ENCODE peak calls at places on chromosomes 3 and 15, in nine cellular contexts. One of them, this sample, is unnamed.

GRCh38 chr15:93130111-93130510 is 41.1 kb upstream of the RGMA start:
- DNase-seq in CD8-positive, alpha-beta T cell: no peak
- DNase-seq in tibial nerve: no peak
- DNase-seq in mammary epithelial cell: no peak
- DNase-seq in AG04450: no peak
- DNase-seq in gastrocnemius medialis: no peak
- DNase-seq in AG04449: no peak
- DNase-seq in right atrium auricular region: no peak
- DNase-seq in B cell: no peak
- DNase-seq in this sample: no peak

GRCh38 chr15:34855397-34855796 is 60.0 kb upstream of the ACTC1 start:
- DNase-seq in CD8-positive, alpha-beta T cell: no peak
- DNase-seq in tibial nerve: no peak
- DNase-seq in mammary epithelial cell: peak; percentile 56
- DNase-seq in AG04450: peak; percentile 16
- DNase-seq in gastrocnemius medialis: no peak
- DNase-seq in AG04449: no peak
- DNase-seq in right atrium auricular region: no peak
- DNase-seq in B cell: no peak
- DNase-seq in this sample: no peak

GRCh38 chr15:92343869-92344643 is 49.6 kb upstream of the ST8SIA2 start:
- DNase-seq in CD8-positive, alpha-beta T cell: no peak
- DNase-seq in tibial nerve: no peak
- DNase-seq in mammary epithelial cell: no peak
- DNase-seq in AG04450: no peak
- DNase-seq in gastrocnemius medialis: no peak
- DNase-seq in AG04449: no peak
- DNase-seq in right atrium auricular region: no peak
- DNase-seq in B cell: no peak
- DNase-seq in this sample: no peak

GRCh38 chr3:11562277-11562881 is 81.3 kb downstream of the VGLL4 start:
- DNase-seq in CD8-positive, alpha-beta T cell: no peak
- DNase-seq in tibial nerve: no peak
- DNase-seq in mammary epithelial cell: no peak
- DNase-seq in AG04450: no peak
- DNase-seq in gastrocnemius medialis: no peak
- DNase-seq in AG04449: no peak
- DNase-seq in right atrium auricular region: no peak
- DNase-seq in B cell: no peak
- DNase-seq in this sample: no peak

GRCh38 chr3:101300073-101300472 is 20.3 kb downstream of the IMPG2 start:
- DNase-seq in CD8-positive, alpha-beta T cell: no peak
- DNase-seq in tibial nerve: no peak
- DNase-seq in mammary epithelial cell: no peak
- DNase-seq in AG04450: no peak
- DNase-seq in gastrocnemius medialis: no peak
- DNase-seq in AG04449: no peak
- DNase-seq in right atrium auricular region: no peak
- DNase-seq in B cell: no peak
- DNase-seq in this sample: no peak

GRCh38 chr3:129827765-129828164 is 65.7 kb downstream of the TMCC1 start:
- DNase-seq in CD8-positive, alpha-beta T cell: peak; percentile 3
- DNase-seq in tibial nerve: no peak
- DNase-seq in mammary epithelial cell: no peak
- DNase-seq in AG04450: no peak
- DNase-seq in gastrocnemius medialis: peak; percentile 28
- DNase-seq in AG04449: no peak
- DNase-seq in right atrium auricular region: no peak
- DNase-seq in B cell: peak; percentile 7
- DNase-seq in this sample: peak; percentile 45

GRCh38 chr3:104947946-104948345 is 418.8 kb upstream of the ALCAM start:
- DNase-seq in CD8-positive, alpha-beta T cell: no peak
- DNase-seq in tibial nerve: no peak
- DNase-seq in mammary epithelial cell: no peak
- DNase-seq in AG04450: no peak
- DNase-seq in gastrocnemius medialis: no peak
- DNase-seq in AG04449: no peak
- DNase-seq in right atrium auricular region: no peak
- DNase-seq in B cell: no peak
- DNase-seq in this sample: no peak

GRCh38 chr15:22786868-22787698 is 639 bp downstream of the NIPA1 start:
- DNase-seq in CD8-positive, alpha-beta T cell: no peak
- DNase-seq in tibial nerve: no peak
- DNase-seq in mammary epithelial cell: peak; percentile 45
- DNase-seq in AG04450: no peak
- DNase-seq in gastrocnemius medialis: no peak
- DNase-seq in AG04449: no peak
- DNase-seq in right atrium auricular region: no peak
- DNase-seq in B cell: no peak
- DNase-seq in this sample: no peak

GRCh38 chr15:72199721-72200212 is 2.2 kb upstream of the GRAMD2A start:
- DNase-seq in CD8-positive, alpha-beta T cell: peak; percentile 55
- DNase-seq in tibial nerve: peak; percentile 63
- DNase-seq in mammary epithelial cell: peak; percentile 65
- DNase-seq in AG04450: peak; percentile 47
- DNase-seq in gastrocnemius medialis: peak; percentile 90
- DNase-seq in AG04449: no peak
- DNase-seq in right atrium auricular region: peak; percentile 79
- DNase-seq in B cell: peak; percentile 86
- DNase-seq in this sample: peak; percentile 79

GRCh38 chr3:42188365-42188764 is 77.6 kb downstream of the CCK start:
- DNase-seq in CD8-positive, alpha-beta T cell: no peak
- DNase-seq in tibial nerve: no peak
- DNase-seq in mammary epithelial cell: no peak
- DNase-seq in AG04450: no peak
- DNase-seq in gastrocnemius medialis: no peak
- DNase-seq in AG04449: no peak
- DNase-seq in right atrium auricular region: no peak
- DNase-seq in B cell: no peak
- DNase-seq in this sample: no peak

GRCh38 chr15:43292375-43293078 is 25.8 kb upstream of the TGM5 start:
- DNase-seq in CD8-positive, alpha-beta T cell: no peak
- DNase-seq in tibial nerve: no peak
- DNase-seq in mammary epithelial cell: no peak
- DNase-seq in AG04450: peak; percentile 34
- DNase-seq in gastrocnemius medialis: no peak
- DNase-seq in AG04449: peak; percentile 33
- DNase-seq in right atrium auricular region: no peak
- DNase-seq in B cell: no peak
- DNase-seq in this sample: no peak

GRCh38 chr15:24943361-24943760 is 11.4 kb upstream of the SNRPN start:
- DNase-seq in CD8-positive, alpha-beta T cell: no peak
- DNase-seq in tibial nerve: no peak
- DNase-seq in mammary epithelial cell: no peak
- DNase-seq in AG04450: no peak
- DNase-seq in gastrocnemius medialis: peak; percentile 24
- DNase-seq in AG04449: no peak
- DNase-seq in right atrium auricular region: no peak
- DNase-seq in B cell: no peak
- DNase-seq in this sample: no peak

GRCh38 chr15:89406756-89407650 is 72.4 kb upstream of the POLG start:
- DNase-seq in CD8-positive, alpha-beta T cell: no peak
- DNase-seq in tibial nerve: no peak
- DNase-seq in mammary epithelial cell: no peak
- DNase-seq in AG04450: no peak
- DNase-seq in gastrocnemius medialis: no peak
- DNase-seq in AG04449: no peak
- DNase-seq in right atrium auricular region: no peak
- DNase-seq in B cell: no peak
- DNase-seq in this sample: no peak

GRCh38 chr3:105613120-105613519 is 246.4 kb downstream of the ALCAM start:
- DNase-seq in CD8-positive, alpha-beta T cell: no peak
- DNase-seq in tibial nerve: no peak
- DNase-seq in mammary epithelial cell: no peak
- DNase-seq in AG04450: no peak
- DNase-seq in gastrocnemius medialis: peak; percentile 14
- DNase-seq in AG04449: no peak
- DNase-seq in right atrium auricular region: no peak
- DNase-seq in B cell: no peak
- DNase-seq in this sample: no peak

GRCh38 chr15:31455499-31455898 is 128.9 kb downstream of the KLF13 start:
- DNase-seq in CD8-positive, alpha-beta T cell: no peak
- DNase-seq in tibial nerve: no peak
- DNase-seq in mammary epithelial cell: no peak
- DNase-seq in AG04450: no peak
- DNase-seq in gastrocnemius medialis: no peak
- DNase-seq in AG04449: no peak
- DNase-seq in right atrium auricular region: no peak
- DNase-seq in B cell: no peak
- DNase-seq in this sample: no peak

GRCh38 chr3:125048282-125048681 is 7.5 kb downstream of the HEG1 start:
- DNase-seq in CD8-positive, alpha-beta T cell: no peak
- DNase-seq in tibial nerve: no peak
- DNase-seq in mammary epithelial cell: peak; percentile 37
- DNase-seq in AG04450: no peak
- DNase-seq in gastrocnemius medialis: no peak
- DNase-seq in AG04449: no peak
- DNase-seq in right atrium auricular region: no peak
- DNase-seq in B cell: no peak
- DNase-seq in this sample: no peak

GRCh38 chr3:125042725-125043406 is 12.9 kb downstream of the HEG1 start:
- DNase-seq in CD8-positive, alpha-beta T cell: no peak
- DNase-seq in tibial nerve: no peak
- DNase-seq in mammary epithelial cell: no peak
- DNase-seq in AG04450: no peak
- DNase-seq in gastrocnemius medialis: peak; percentile 68
- DNase-seq in AG04449: no peak
- DNase-seq in right atrium auricular region: peak; percentile 82
- DNase-seq in B cell: no peak
- DNase-seq in this sample: no peak

GRCh38 chr3:125043599-125044151 is 12.1 kb downstream of the HEG1 start:
- DNase-seq in CD8-positive, alpha-beta T cell: no peak
- DNase-seq in tibial nerve: no peak
- DNase-seq in mammary epithelial cell: no peak
- DNase-seq in AG04450: no peak
- DNase-seq in gastrocnemius medialis: peak; percentile 45
- DNase-seq in AG04449: no peak
- DNase-seq in right atrium auricular region: no peak
- DNase-seq in B cell: no peak
- DNase-seq in this sample: no peak

GRCh38 chr3:125045194-125045593 is 10.6 kb downstream of the HEG1 start:
- DNase-seq in CD8-positive, alpha-beta T cell: no peak
- DNase-seq in tibial nerve: no peak
- DNase-seq in mammary epithelial cell: no peak
- DNase-seq in AG04450: no peak
- DNase-seq in gastrocnemius medialis: no peak
- DNase-seq in AG04449: no peak
- DNase-seq in right atrium auricular region: no peak
- DNase-seq in B cell: no peak
- DNase-seq in this sample: no peak

GRCh38 chr3:125045965-125046364 is 9.8 kb downstream of the HEG1 start:
- DNase-seq in CD8-positive, alpha-beta T cell: no peak
- DNase-seq in tibial nerve: no peak
- DNase-seq in mammary epithelial cell: peak; percentile 63
- DNase-seq in AG04450: no peak
- DNase-seq in gastrocnemius medialis: no peak
- DNase-seq in AG04449: no peak
- DNase-seq in right atrium auricular region: no peak
- DNase-seq in B cell: no peak
- DNase-seq in this sample: no peak
- TF ChIP-seq CTCF in CD8-positive, alpha-beta T cell: no peak
- TF ChIP-seq CTCF in tibial nerve: no peak
- TF ChIP-seq CTCF in mammary epithelial cell: peak; percentile 27
- TF ChIP-seq CTCF in AG04450: peak; percentile 66
- TF ChIP-seq CTCF in gastrocnemius medialis: no peak
- TF ChIP-seq CTCF in AG04449: peak; percentile 58
- TF ChIP-seq CTCF in right atrium auricular region: no peak
- TF ChIP-seq CTCF in B cell: no peak
- TF ChIP-seq CTCF in this sample: no peak

DNA sequence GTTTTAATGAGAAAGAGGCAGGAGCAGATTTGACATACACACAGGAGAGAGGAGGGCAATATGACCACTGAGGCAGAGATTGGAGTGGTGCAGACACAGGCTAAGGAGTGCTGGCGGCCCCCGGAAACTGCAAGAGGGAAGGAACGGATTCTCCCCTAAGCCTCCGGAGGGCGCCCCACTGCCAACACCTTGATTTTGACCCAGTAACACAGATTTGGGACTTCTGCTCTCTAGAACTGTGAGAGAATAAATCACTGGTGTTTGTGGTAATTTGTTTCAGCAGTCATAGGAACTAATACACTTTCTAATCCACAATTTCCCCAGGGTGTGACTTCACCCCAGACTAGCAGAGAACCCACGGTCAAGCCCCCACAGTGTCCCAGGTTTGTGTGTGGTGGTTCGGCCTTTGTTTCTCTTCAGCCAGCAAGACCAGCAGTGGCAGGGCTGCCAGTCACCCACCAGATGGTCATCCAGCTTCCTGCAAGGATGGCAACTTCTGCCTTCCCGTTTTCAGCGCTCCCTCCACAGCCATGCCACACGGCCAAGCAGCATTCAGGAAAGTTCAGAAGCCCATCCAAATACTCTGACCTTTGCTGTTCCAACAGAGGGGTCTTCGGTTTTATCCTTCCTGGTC is 23.6 kb upstream of the TSPAN3 start:
- DNase-seq in CD8-positive, alpha-beta T cell: no peak
- DNase-seq in tibial nerve: no peak
- DNase-seq in mammary epithelial cell: no peak
- DNase-seq in AG04450: no peak
- DNase-seq in gastrocnemius medialis: no peak
- DNase-seq in AG04449: no peak
- DNase-seq in right atrium auricular region: no peak
- DNase-seq in B cell: no peak
- DNase-seq in this sample: no peak
- TF ChIP-seq CTCF in CD8-positive, alpha-beta T cell: no peak
- TF ChIP-seq CTCF in tibial nerve: no peak
- TF ChIP-seq CTCF in mammary epithelial cell: peak; percentile 18
- TF ChIP-seq CTCF in AG04450: peak; percentile 8
- TF ChIP-seq CTCF in gastrocnemius medialis: no peak
- TF ChIP-seq CTCF in AG04449: no peak
- TF ChIP-seq CTCF in right atrium auricular region: no peak
- TF ChIP-seq CTCF in B cell: peak; percentile 23
- TF ChIP-seq CTCF in this sample: no peak

GRCh38 chr3:31244929-31245817 is 287.6 kb upstream of the STT3B start:
- DNase-seq in CD8-positive, alpha-beta T cell: no peak
- DNase-seq in tibial nerve: no peak
- DNase-seq in mammary epithelial cell: no peak
- DNase-seq in AG04450: no peak
- DNase-seq in gastrocnemius medialis: no peak
- DNase-seq in AG04449: no peak
- DNase-seq in right atrium auricular region: no peak
- DNase-seq in B cell: no peak
- DNase-seq in this sample: no peak
- TF ChIP-seq CTCF in CD8-positive, alpha-beta T cell: no peak
- TF ChIP-seq CTCF in tibial nerve: no peak
- TF ChIP-seq CTCF in mammary epithelial cell: no peak
- TF ChIP-seq CTCF in AG04450: no peak
- TF ChIP-seq CTCF in gastrocnemius medialis: no peak
- TF ChIP-seq CTCF in AG04449: no peak
- TF ChIP-seq CTCF in right atrium auricular region: no peak
- TF ChIP-seq CTCF in B cell: no peak
- TF ChIP-seq CTCF in this sample: peak; percentile 15

DNA sequence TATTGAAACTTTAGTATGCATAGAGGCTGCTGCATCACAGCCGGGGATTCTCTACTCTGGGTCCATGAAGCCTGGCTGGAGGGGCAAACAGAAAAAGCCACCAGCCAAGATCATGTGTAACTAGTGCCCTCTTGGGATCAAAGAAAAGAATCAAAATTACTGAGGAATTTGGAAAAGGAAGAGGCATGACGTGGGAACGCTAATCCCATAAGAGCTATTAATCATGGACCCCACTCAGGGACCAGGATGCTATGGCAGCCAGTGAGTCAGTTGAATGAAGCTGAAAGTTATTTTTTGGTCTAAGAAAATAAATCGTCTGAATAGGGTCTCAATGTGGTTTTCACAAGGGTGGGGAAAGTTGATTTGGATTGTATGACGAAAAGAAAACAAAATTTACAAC is 1165.1 kb downstream of the ROBO2 start:
- DNase-seq in CD8-positive, alpha-beta T cell: no peak
- DNase-seq in tibial nerve: no peak
- DNase-seq in mammary epithelial cell: no peak
- DNase-seq in AG04450: peak; percentile 10
- DNase-seq in gastrocnemius medialis: no peak
- DNase-seq in AG04449: peak; percentile 40
- DNase-seq in right atrium auricular region: no peak
- DNase-seq in B cell: no peak
- DNase-seq in this sample: no peak
- TF ChIP-seq CTCF in CD8-positive, alpha-beta T cell: no peak
- TF ChIP-seq CTCF in tibial nerve: no peak
- TF ChIP-seq CTCF in mammary epithelial cell: no peak
- TF ChIP-seq CTCF in AG04450: peak; percentile 24
- TF ChIP-seq CTCF in gastrocnemius medialis: no peak
- TF ChIP-seq CTCF in AG04449: no peak
- TF ChIP-seq CTCF in right atrium auricular region: peak; percentile 18
- TF ChIP-seq CTCF in B cell: no peak
- TF ChIP-seq CTCF in this sample: no peak